ENCODE peak calls at places on chromosomes 4 and X, in ten cellular contexts. One of them, this sample, is unnamed.

GRCh38 chr4:107210450-107211239 is 174.5 kb upstream of the DKK2 start:
- DNase-seq in WTC11: no peak
- DNase-seq in NCI-H2171 treated with DMSO at 0.1 percent for 48 hours: no peak
- DNase-seq in GM13976: no peak
- DNase-seq in stimulated activated CD8-positive, alpha-beta memory T cell treated with anti-CD3 and anti-CD28 coated beads, Interleukin-4, amount 100 ng/mL, for 1 hour: no peak
- DNase-seq in NCI-H226: no peak
- DNase-seq in stimulated activated CD4-positive, alpha-beta T cell treated with anti-CD3 and anti-CD28 coated beads, Interleukin-15, amount 100 ng/mL, for 24 hours: no peak
- DNase-seq in amygdala: no peak
- DNase-seq in NCI-H2081 treated with DMSO at 0.1 percent for 48 hours: no peak
- DNase-seq in mesothelial cell of epicardium: no peak
- DNase-seq in this sample: no peak

GRCh38 chrX:15988661-15989603 is 134.3 kb upstream of the AP1S2 start:
- DNase-seq in mesothelial cell of epicardium: no peak
- DNase-seq in NCI-H2081 treated with DMSO at 0.1 percent for 48 hours: no peak
- DNase-seq in WTC11: no peak
- DNase-seq in stimulated activated CD4-positive, alpha-beta T cell treated with anti-CD3 and anti-CD28 coated beads, Interleukin-15, amount 100 ng/mL, for 24 hours: no peak
- DNase-seq in stimulated activated CD8-positive, alpha-beta memory T cell treated with anti-CD3 and anti-CD28 coated beads, Interleukin-4, amount 100 ng/mL, for 1 hour: no peak
- DNase-seq in amygdala: no peak
- DNase-seq in GM13976: no peak
- DNase-seq in NCI-H2171 treated with DMSO at 0.1 percent for 48 hours: peak; percentile 0
- DNase-seq in NCI-H226: peak; percentile 59
- DNase-seq in this sample: no peak

GRCh38 chrX:136477026-136477425 is 10.7 kb upstream of the BRS3 start:
- DNase-seq in NCI-H2081 treated with DMSO at 0.1 percent for 48 hours: no peak
- DNase-seq in mesothelial cell of epicardium: no peak
- DNase-seq in NCI-H226: peak; percentile 24
- DNase-seq in stimulated activated CD8-positive, alpha-beta memory T cell treated with anti-CD3 and anti-CD28 coated beads, Interleukin-4, amount 100 ng/mL, for 1 hour: no peak
- DNase-seq in amygdala: no peak
- DNase-seq in WTC11: no peak
- DNase-seq in NCI-H2171 treated with DMSO at 0.1 percent for 48 hours: no peak
- DNase-seq in stimulated activated CD4-positive, alpha-beta T cell treated with anti-CD3 and anti-CD28 coated beads, Interleukin-15, amount 100 ng/mL, for 24 hours: peak; percentile 14
- DNase-seq in GM13976: no peak
- DNase-seq in this sample: peak; percentile 26

GRCh38 chr4:113884655-113885054 is 94.8 kb downstream of the ARSJ start:
- DNase-seq in GM13976: no peak
- DNase-seq in mesothelial cell of epicardium: no peak
- DNase-seq in stimulated activated CD4-positive, alpha-beta T cell treated with anti-CD3 and anti-CD28 coated beads, Interleukin-15, amount 100 ng/mL, for 24 hours: no peak
- DNase-seq in NCI-H226: no peak
- DNase-seq in NCI-H2081 treated with DMSO at 0.1 percent for 48 hours: no peak
- DNase-seq in amygdala: no peak
- DNase-seq in stimulated activated CD8-positive, alpha-beta memory T cell treated with anti-CD3 and anti-CD28 coated beads, Interleukin-4, amount 100 ng/mL, for 1 hour: no peak
- DNase-seq in NCI-H2171 treated with DMSO at 0.1 percent for 48 hours: no peak
- DNase-seq in WTC11: no peak
- DNase-seq in this sample: no peak

GRCh38 chr4:78928835-78929234 is 10.4 kb downstream of the PAQR3 start:
- DNase-seq in amygdala: no peak
- DNase-seq in WTC11: peak; percentile 8
- DNase-seq in NCI-H2081 treated with DMSO at 0.1 percent for 48 hours: no peak
- DNase-seq in stimulated activated CD4-positive, alpha-beta T cell treated with anti-CD3 and anti-CD28 coated beads, Interleukin-15, amount 100 ng/mL, for 24 hours: no peak
- DNase-seq in mesothelial cell of epicardium: no peak
- DNase-seq in NCI-H226: no peak
- DNase-seq in stimulated activated CD8-positive, alpha-beta memory T cell treated with anti-CD3 and anti-CD28 coated beads, Interleukin-4, amount 100 ng/mL, for 1 hour: no peak
- DNase-seq in NCI-H2171 treated with DMSO at 0.1 percent for 48 hours: no peak
- DNase-seq in GM13976: no peak
- DNase-seq in this sample: no peak

GRCh38 chrX:130885996-130886395 is 17.0 kb downstream of the ENOX2 start:
- DNase-seq in WTC11: no peak
- DNase-seq in mesothelial cell of epicardium: no peak
- DNase-seq in stimulated activated CD4-positive, alpha-beta T cell treated with anti-CD3 and anti-CD28 coated beads, Interleukin-15, amount 100 ng/mL, for 24 hours: no peak
- DNase-seq in GM13976: no peak
- DNase-seq in NCI-H226: no peak
- DNase-seq in stimulated activated CD8-positive, alpha-beta memory T cell treated with anti-CD3 and anti-CD28 coated beads, Interleukin-4, amount 100 ng/mL, for 1 hour: no peak
- DNase-seq in NCI-H2081 treated with DMSO at 0.1 percent for 48 hours: no peak
- DNase-seq in amygdala: no peak
- DNase-seq in NCI-H2171 treated with DMSO at 0.1 percent for 48 hours: no peak
- DNase-seq in this sample: no peak

GRCh38 chrX:145393702-145394235 is 146.5 kb downstream of the SPANXN1 start:
- DNase-seq in NCI-H226: no peak
- DNase-seq in stimulated activated CD8-positive, alpha-beta memory T cell treated with anti-CD3 and anti-CD28 coated beads, Interleukin-4, amount 100 ng/mL, for 1 hour: no peak
- DNase-seq in NCI-H2171 treated with DMSO at 0.1 percent for 48 hours: no peak
- DNase-seq in mesothelial cell of epicardium: no peak
- DNase-seq in NCI-H2081 treated with DMSO at 0.1 percent for 48 hours: no peak
- DNase-seq in stimulated activated CD4-positive, alpha-beta T cell treated with anti-CD3 and anti-CD28 coated beads, Interleukin-15, amount 100 ng/mL, for 24 hours: no peak
- DNase-seq in amygdala: no peak
- DNase-seq in GM13976: peak; percentile 3
- DNase-seq in WTC11: no peak
- DNase-seq in this sample: peak; percentile 17

GRCh38 chr4:30789219-30789671 is 69.1 kb downstream of the PCDH7 start:
- DNase-seq in WTC11: no peak
- DNase-seq in NCI-H226: no peak
- DNase-seq in stimulated activated CD8-positive, alpha-beta memory T cell treated with anti-CD3 and anti-CD28 coated beads, Interleukin-4, amount 100 ng/mL, for 1 hour: no peak
- DNase-seq in GM13976: no peak
- DNase-seq in NCI-H2171 treated with DMSO at 0.1 percent for 48 hours: no peak
- DNase-seq in NCI-H2081 treated with DMSO at 0.1 percent for 48 hours: no peak
- DNase-seq in mesothelial cell of epicardium: no peak
- DNase-seq in stimulated activated CD4-positive, alpha-beta T cell treated with anti-CD3 and anti-CD28 coated beads, Interleukin-15, amount 100 ng/mL, for 24 hours: no peak
- DNase-seq in amygdala: no peak
- DNase-seq in this sample: no peak

GRCh38 chr4:77308843-77309242 is 151.8 kb downstream of the CCNG2 start:
- DNase-seq in NCI-H2171 treated with DMSO at 0.1 percent for 48 hours: peak; percentile 28
- DNase-seq in NCI-H2081 treated with DMSO at 0.1 percent for 48 hours: no peak
- DNase-seq in NCI-H226: no peak
- DNase-seq in stimulated activated CD4-positive, alpha-beta T cell treated with anti-CD3 and anti-CD28 coated beads, Interleukin-15, amount 100 ng/mL, for 24 hours: no peak
- DNase-seq in stimulated activated CD8-positive, alpha-beta memory T cell treated with anti-CD3 and anti-CD28 coated beads, Interleukin-4, amount 100 ng/mL, for 1 hour: no peak
- DNase-seq in WTC11: no peak
- DNase-seq in amygdala: no peak
- DNase-seq in mesothelial cell of epicardium: no peak
- DNase-seq in GM13976: peak; percentile 60
- DNase-seq in this sample: no peak

GRCh38 chrX:53354669-53355068 is 67.8 kb downstream of the SMC1A start:
- DNase-seq in NCI-H2081 treated with DMSO at 0.1 percent for 48 hours: no peak
- DNase-seq in WTC11: no peak
- DNase-seq in GM13976: no peak
- DNase-seq in stimulated activated CD8-positive, alpha-beta memory T cell treated with anti-CD3 and anti-CD28 coated beads, Interleukin-4, amount 100 ng/mL, for 1 hour: no peak
- DNase-seq in mesothelial cell of epicardium: no peak
- DNase-seq in NCI-H2171 treated with DMSO at 0.1 percent for 48 hours: no peak
- DNase-seq in amygdala: no peak
- DNase-seq in stimulated activated CD4-positive, alpha-beta T cell treated with anti-CD3 and anti-CD28 coated beads, Interleukin-15, amount 100 ng/mL, for 24 hours: no peak
- DNase-seq in NCI-H226: no peak
- DNase-seq in this sample: no peak

GRCh38 chr4:180434131-180434895 is 1808.9 kb upstream of the TENM3 start:
- DNase-seq in mesothelial cell of epicardium: no peak
- DNase-seq in amygdala: no peak
- DNase-seq in NCI-H2081 treated with DMSO at 0.1 percent for 48 hours: no peak
- DNase-seq in WTC11: no peak
- DNase-seq in stimulated activated CD4-positive, alpha-beta T cell treated with anti-CD3 and anti-CD28 coated beads, Interleukin-15, amount 100 ng/mL, for 24 hours: no peak
- DNase-seq in GM13976: no peak
- DNase-seq in NCI-H2171 treated with DMSO at 0.1 percent for 48 hours: no peak
- DNase-seq in stimulated activated CD8-positive, alpha-beta memory T cell treated with anti-CD3 and anti-CD28 coated beads, Interleukin-4, amount 100 ng/mL, for 1 hour: no peak
- DNase-seq in NCI-H226: no peak
- DNase-seq in this sample: no peak

GRCh38 chr4:38237139-38237538 is 276.9 kb downstream of the PTTG2 start:
- DNase-seq in stimulated activated CD8-positive, alpha-beta memory T cell treated with anti-CD3 and anti-CD28 coated beads, Interleukin-4, amount 100 ng/mL, for 1 hour: no peak
- DNase-seq in NCI-H226: peak; percentile 69
- DNase-seq in mesothelial cell of epicardium: no peak
- DNase-seq in NCI-H2171 treated with DMSO at 0.1 percent for 48 hours: no peak
- DNase-seq in WTC11: no peak
- DNase-seq in amygdala: no peak
- DNase-seq in GM13976: no peak
- DNase-seq in NCI-H2081 treated with DMSO at 0.1 percent for 48 hours: no peak
- DNase-seq in stimulated activated CD4-positive, alpha-beta T cell treated with anti-CD3 and anti-CD28 coated beads, Interleukin-15, amount 100 ng/mL, for 24 hours: no peak
- DNase-seq in this sample: no peak

GRCh38 chr4:142419712-142420111 is 426.4 kb downstream of the INPP4B start:
- DNase-seq in NCI-H226: no peak
- DNase-seq in WTC11: no peak
- DNase-seq in NCI-H2081 treated with DMSO at 0.1 percent for 48 hours: no peak
- DNase-seq in mesothelial cell of epicardium: no peak
- DNase-seq in stimulated activated CD4-positive, alpha-beta T cell treated with anti-CD3 and anti-CD28 coated beads, Interleukin-15, amount 100 ng/mL, for 24 hours: no peak
- DNase-seq in amygdala: no peak
- DNase-seq in GM13976: no peak
- DNase-seq in stimulated activated CD8-positive, alpha-beta memory T cell treated with anti-CD3 and anti-CD28 coated beads, Interleukin-4, amount 100 ng/mL, for 1 hour: no peak
- DNase-seq in NCI-H2171 treated with DMSO at 0.1 percent for 48 hours: no peak
- DNase-seq in this sample: peak; percentile 5

GRCh38 chrX:76538860-76539259 is 111.3 kb downstream of the MAGEE1 start:
- DNase-seq in stimulated activated CD8-positive, alpha-beta memory T cell treated with anti-CD3 and anti-CD28 coated beads, Interleukin-4, amount 100 ng/mL, for 1 hour: no peak
- DNase-seq in stimulated activated CD4-positive, alpha-beta T cell treated with anti-CD3 and anti-CD28 coated beads, Interleukin-15, amount 100 ng/mL, for 24 hours: no peak
- DNase-seq in NCI-H2081 treated with DMSO at 0.1 percent for 48 hours: no peak
- DNase-seq in NCI-H226: no peak
- DNase-seq in mesothelial cell of epicardium: no peak
- DNase-seq in GM13976: no peak
- DNase-seq in amygdala: no peak
- DNase-seq in NCI-H2171 treated with DMSO at 0.1 percent for 48 hours: no peak
- DNase-seq in WTC11: peak; percentile 35
- DNase-seq in this sample: no peak

GRCh38 chr4:8409271-8410065 is 31.1 kb downstream of the ACOX3 start:
- DNase-seq in NCI-H226: peak; percentile 77
- DNase-seq in stimulated activated CD4-positive, alpha-beta T cell treated with anti-CD3 and anti-CD28 coated beads, Interleukin-15, amount 100 ng/mL, for 24 hours: peak; percentile 36
- DNase-seq in NCI-H2081 treated with DMSO at 0.1 percent for 48 hours: no peak
- DNase-seq in stimulated activated CD8-positive, alpha-beta memory T cell treated with anti-CD3 and anti-CD28 coated beads, Interleukin-4, amount 100 ng/mL, for 1 hour: peak; percentile 41
- DNase-seq in NCI-H2171 treated with DMSO at 0.1 percent for 48 hours: no peak
- DNase-seq in amygdala: no peak
- DNase-seq in mesothelial cell of epicardium: no peak
- DNase-seq in WTC11: no peak
- DNase-seq in GM13976: no peak
- DNase-seq in this sample: no peak

GRCh38 chr4:127922226-127922625 is 41.5 kb downstream of the PLK4 start:
- DNase-seq in WTC11: no peak
- DNase-seq in mesothelial cell of epicardium: no peak
- DNase-seq in stimulated activated CD8-positive, alpha-beta memory T cell treated with anti-CD3 and anti-CD28 coated beads, Interleukin-4, amount 100 ng/mL, for 1 hour: no peak
- DNase-seq in GM13976: no peak
- DNase-seq in NCI-H2081 treated with DMSO at 0.1 percent for 48 hours: no peak
- DNase-seq in NCI-H2171 treated with DMSO at 0.1 percent for 48 hours: no peak
- DNase-seq in NCI-H226: no peak
- DNase-seq in amygdala: no peak
- DNase-seq in stimulated activated CD4-positive, alpha-beta T cell treated with anti-CD3 and anti-CD28 coated beads, Interleukin-15, amount 100 ng/mL, for 24 hours: no peak
- DNase-seq in this sample: no peak

GRCh38 chr4:110361921-110362320 is 114.0 kb upstream of the ENPEP start:
- DNase-seq in stimulated activated CD8-positive, alpha-beta memory T cell treated with anti-CD3 and anti-CD28 coated beads, Interleukin-4, amount 100 ng/mL, for 1 hour: no peak
- DNase-seq in amygdala: no peak
- DNase-seq in WTC11: no peak
- DNase-seq in GM13976: no peak
- DNase-seq in NCI-H2171 treated with DMSO at 0.1 percent for 48 hours: no peak
- DNase-seq in mesothelial cell of epicardium: no peak
- DNase-seq in stimulated activated CD4-positive, alpha-beta T cell treated with anti-CD3 and anti-CD28 coated beads, Interleukin-15, amount 100 ng/mL, for 24 hours: no peak
- DNase-seq in NCI-H2081 treated with DMSO at 0.1 percent for 48 hours: no peak
- DNase-seq in NCI-H226: peak; percentile 74
- DNase-seq in this sample: no peak

GRCh38 chr4:142660728-142661127 is 185.4 kb downstream of the INPP4B start:
- DNase-seq in stimulated activated CD8-positive, alpha-beta memory T cell treated with anti-CD3 and anti-CD28 coated beads, Interleukin-4, amount 100 ng/mL, for 1 hour: no peak
- DNase-seq in mesothelial cell of epicardium: no peak
- DNase-seq in NCI-H2081 treated with DMSO at 0.1 percent for 48 hours: no peak
- DNase-seq in amygdala: no peak
- DNase-seq in NCI-H2171 treated with DMSO at 0.1 percent for 48 hours: no peak
- DNase-seq in NCI-H226: no peak
- DNase-seq in stimulated activated CD4-positive, alpha-beta T cell treated with anti-CD3 and anti-CD28 coated beads, Interleukin-15, amount 100 ng/mL, for 24 hours: no peak
- DNase-seq in GM13976: no peak
- DNase-seq in WTC11: peak; percentile 29
- DNase-seq in this sample: no peak

This sample was measured in NCI-H524.